ENCODE peak calls at places on chromosomes 2 and 18, in ten cellular contexts. W is cardiac muscle cell; T is CD8-positive, alpha-beta memory T cell; U is stomach; K is PC-3; A is CD4-positive, alpha-beta T cell; P is HCT116; D is heart left ventricle; J is right atrium auricular region; C is left lung. Y is an unnamed sample.

GRCh38 chr2:119694470-119694993 is 15.5 kb downstream of the TMEM177 start:
- DNase-seq in P (no peak), K (no peak), D (no peak), A (no peak), J (no peak), U (no peak), W (no peak), C (no peak), T (no peak), Y (no peak)

GRCh38 chr2:220966636-220967035 is 605.5 kb downstream of the EPHA4 start:
- DNase-seq in K (peak; percentile 78), P (no peak), T (no peak), U (no peak), D (no peak), W (peak; percentile 34), A (no peak), C (no peak), J (no peak), Y (no peak)

GRCh38 chr2:176166260-176166659 is 9.2 kb downstream of the HOXD3 start:
- DNase-seq in K (no peak), T (no peak), A (no peak), W (no peak), D (no peak), C (no peak), P (no peak), U (no peak), J (no peak), Y (no peak)

GRCh38 chr2:47145466-47145865 is 9.6 kb downstream of the STPG4 start:
- DNase-seq in P (no peak), T (no peak), J (no peak), U (no peak), C (no peak), K (no peak), W (no peak), D (no peak), A (no peak), Y (no peak)

GRCh38 chr2:161307676-161308075 is 549 bp upstream of the PSMD14 start:
- DNase-seq in J (no peak), U (no peak), W (no peak), K (peak; percentile 19), T (no peak), C (no peak), A (no peak), D (no peak), P (no peak), Y (no peak)

GRCh38 chr2:95074663-95075439 is 46.8 kb downstream of the MRPS5 start:
- DNase-seq in W (no peak), K (no peak), P (no peak), A (peak; percentile 76), J (no peak), U (no peak), D (no peak), C (no peak), T (peak; percentile 42), Y (no peak)

GRCh38 chr2:45651415-45652089 is at the start of gene PRKCE:
- DNase-seq in U (peak; percentile 61), D (peak; percentile 76), W (no peak), T (peak; percentile 13), P (no peak), K (peak; percentile 47), J (peak; percentile 67), C (peak; percentile 88), A (peak; percentile 49), Y (peak; percentile 69)

GRCh38 chr2:26607698-26608097 is 33.5 kb downstream of the CIB4 start:
- DNase-seq in A (no peak), K (no peak), P (no peak), D (no peak), W (no peak), U (no peak), T (no peak), C (peak; percentile 60), J (no peak), Y (no peak)

GRCh38 chr2:44130441-44130840 is 38.2 kb upstream of the PPM1B start:
- DNase-seq in K (no peak), A (no peak), J (no peak), U (no peak), D (no peak), P (no peak), T (no peak), W (peak; percentile 25), C (no peak), Y (no peak)

GRCh38 chr2:78750219-78750618 is 275.3 kb upstream of the REG3G start:
- DNase-seq in J (no peak), T (no peak), P (no peak), C (no peak), U (no peak), W (no peak), A (no peak), D (no peak), K (no peak), Y (no peak)

DNA sequence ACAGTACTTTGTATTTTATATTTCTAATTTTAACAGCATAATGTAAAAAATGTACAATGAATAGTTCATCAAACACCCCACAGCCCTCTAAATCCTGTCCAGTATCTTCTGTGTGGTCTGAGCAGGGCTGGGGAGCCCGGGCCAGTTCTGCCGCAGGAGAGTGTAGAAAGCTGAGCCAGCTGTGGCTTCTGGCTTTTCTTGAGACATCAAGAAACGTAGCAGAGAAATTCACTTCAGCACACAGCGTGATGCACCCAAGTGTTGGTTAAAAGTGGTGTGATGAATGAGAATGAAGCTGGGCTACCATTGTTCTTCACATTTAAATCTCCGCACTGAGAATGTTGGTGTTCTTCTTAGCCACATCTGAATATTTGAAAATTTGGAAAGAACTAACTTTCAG is 23.6 kb upstream of the TMEM87B start:
- DNase-seq in A (no peak), D (no peak), W (peak; percentile 60), J (no peak), T (no peak), C (no peak), K (no peak), P (no peak), U (no peak), Y (peak; percentile 33)
- H3K27ac ChIP-seq in A (no peak overlapping the region), D (no peak overlapping the region), W (peak overlapping the region; percentile 55), J (peak overlapping the region; percentile 50), T (no peak overlapping the region), C (peak overlapping the region; percentile 83), K (no peak overlapping the region), P (no peak overlapping the region), U (peak overlapping the region; percentile 60), Y (no peak overlapping the region)

GRCh38 chr2:64262068-64262467 is 117.8 kb upstream of the PELI1 start:
- DNase-seq in A (no peak), P (no peak), W (no peak), J (no peak), U (peak; percentile 35), T (no peak), D (no peak), C (no peak), K (no peak), Y (peak; percentile 51)
- H3K27ac ChIP-seq in A (no peak overlapping the region), P (no peak overlapping the region), W (no peak overlapping the region), J (peak overlapping the region; percentile 63), U (peak overlapping the region; percentile 7), T (no peak overlapping the region), D (no peak overlapping the region), C (no peak overlapping the region), K (no peak overlapping the region), Y (no peak overlapping the region)

DNA sequence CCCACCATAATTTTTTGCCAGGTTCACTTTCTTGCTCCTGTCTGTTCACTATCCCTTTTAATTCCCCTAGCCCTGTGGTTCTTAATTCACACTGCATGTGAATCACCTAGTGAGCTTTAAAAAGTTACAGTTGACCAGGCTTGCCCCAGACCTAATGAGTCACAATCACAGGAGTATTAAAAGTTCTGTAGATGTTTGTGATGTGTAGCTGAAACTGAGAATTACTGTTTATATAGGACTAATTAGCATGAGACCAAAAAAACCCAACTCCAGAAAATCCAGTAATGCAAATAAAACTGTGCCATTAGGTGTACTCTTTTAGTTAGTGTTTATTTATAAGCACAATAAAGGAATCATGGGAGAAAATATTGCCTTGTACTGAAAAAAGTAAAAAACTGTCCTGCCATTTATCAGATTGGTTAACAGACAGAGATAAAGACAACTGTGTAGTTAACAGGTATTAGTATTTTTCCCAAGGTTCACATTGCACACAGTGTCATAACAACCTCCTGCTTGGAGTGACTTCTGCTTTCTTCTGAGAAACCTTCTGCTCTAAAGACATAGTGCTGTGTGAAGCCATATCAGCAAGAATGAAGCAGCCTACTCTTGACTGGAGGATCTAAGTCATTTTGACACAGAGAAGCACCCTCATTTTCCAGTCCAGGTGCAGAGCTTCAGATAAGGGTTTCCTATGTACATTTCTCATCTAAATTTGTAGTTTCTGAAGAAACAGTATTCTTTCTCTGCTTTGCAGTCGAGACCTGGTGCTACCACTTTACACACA is 39.0 kb downstream of the VAPA start:
- DNase-seq in K (no peak), T (no peak), U (no peak), A (no peak), C (no peak), D (no peak), W (no peak), J (no peak), P (no peak), Y (no peak)
- H3K27ac ChIP-seq in K (no peak overlapping the region), T (peak overlapping the region; percentile 21), U (no peak overlapping the region), A (no peak overlapping the region), C (no peak overlapping the region), D (no peak overlapping the region), W (no peak overlapping the region), J (no peak overlapping the region), P (no peak overlapping the region), Y (no peak overlapping the region)

GRCh38 chr18:55552498-55553189 is 35.3 kb downstream of the TCF4 start:
- DNase-seq in T (no peak), W (peak; percentile 50), C (no peak), K (no peak), J (no peak), U (no peak), D (no peak), A (no peak), P (no peak), Y (no peak)
- H3K27ac ChIP-seq in T (no peak overlapping the region), W (no peak overlapping the region), C (no peak overlapping the region), K (no peak overlapping the region), J (no peak overlapping the region), U (no peak overlapping the region), D (no peak overlapping the region), A (no peak overlapping the region), P (no peak overlapping the region), Y (no peak overlapping the region)

Y was measured in body of pancreas.